ENCODE peak calls at places on chromosome 4, in eight cellular contexts. D, N, U, L, Z, Q, K and T are unnamed samples. For H3K27me3, the result is how much of the 10 kb centered on the place peaks cover.

GRCh38 chr4:4714330-4714729 is 145.1 kb upstream of the MSX1 start:
- DNase-seq in D (no peak), N (no peak), U (peak), L (no peak), Z (no peak), Q (no peak), K (no peak), T (no peak)

GRCh38 chr4:141275834-141276233 is 55.1 kb downstream of the ZNF330 start:
- DNase-seq in D (no peak), N (no peak), U (peak), L (no peak), Z (peak), Q (no peak), K (peak), T (no peak)

GRCh38 chr4:47334597-47335185 is 128.8 kb downstream of the COMMD8 start:
- DNase-seq in D (no peak), N (no peak), U (peak), L (no peak), Z (no peak), Q (no peak), K (peak), T (no peak)

GRCh38 chr4:47720787-47721186 is 117.1 kb downstream of the CORIN start:
- DNase-seq in D (no peak), N (no peak), U (no peak), L (no peak), Z (no peak), Q (no peak), K (no peak), T (no peak)

GRCh38 chr4:145196747-145197146 is 16.4 kb upstream of the OTUD4 start:
- DNase-seq in D (no peak), N (no peak), U (no peak), L (no peak), Z (no peak), Q (no peak), K (no peak), T (no peak)

GRCh38 chr4:146957252-146957651 is 11.6 kb upstream of the TTC29 start:
- DNase-seq in D (no peak), N (no peak), U (no peak), L (no peak), Z (no peak), Q (no peak), K (peak), T (no peak)

GRCh38 chr4:154029171-154029570 is 240.3 kb upstream of the SFRP2 start:
- DNase-seq in D (no peak), N (no peak), U (no peak), L (no peak), Z (no peak), Q (no peak), K (no peak), T (no peak)

GRCh38 chr4:43233321-43233720 is 340.8 kb downstream of the GRXCR1 start:
- DNase-seq in D (no peak), N (no peak), U (no peak), L (no peak), Z (no peak), Q (no peak), K (no peak), T (no peak)

GRCh38 chr4:72397314-72397713 is 171.7 kb downstream of the ADAMTS3 start:
- DNase-seq in D (no peak), N (no peak), U (peak), L (no peak), Z (no peak), Q (no peak), K (peak), T (no peak)

GRCh38 chr4:128782076-128782715 is 27.3 kb upstream of the JADE1 start:
- DNase-seq in D (peak), N (no peak), U (no peak), L (peak), Z (peak), Q (no peak), K (no peak), T (peak)

GRCh38 chr4:148015058-148015457 is 283.2 kb downstream of the ARHGAP10 start:
- DNase-seq in D (no peak), N (no peak), U (no peak), L (no peak), Z (no peak), Q (no peak), K (no peak), T (no peak)

GRCh38 chr4:94828882-94829281 is 71.1 kb downstream of the BMPR1B start:
- DNase-seq in D (no peak), N (no peak), U (no peak), L (no peak), Z (no peak), Q (no peak), K (peak), T (no peak)

GRCh38 chr4:187478292-187479205 is 517.0 kb upstream of the ZFP42 start:
- DNase-seq in D (no peak), N (no peak), U (peak), L (no peak), Z (peak), Q (no peak), K (peak), T (no peak)

GRCh38 chr4:56655209-56655626 is 25.9 kb downstream of the HOPX start:
- DNase-seq in D (no peak), N (no peak), U (peak), L (peak), Z (peak), Q (no peak), K (no peak), T (peak)

GRCh38 chr4:176563591-176563990 is 229.1 kb downstream of the VEGFC start:
- DNase-seq in D (no peak), N (no peak), U (peak), L (no peak), Z (no peak), Q (no peak), K (peak), T (no peak)

GRCh38 chr4:36244257-36245084 is at the start of gene ARAP2:
- DNase-seq in D (peak), N (peak), U (peak), L (peak), Z (no peak), Q (peak), K (peak), T (peak)

GRCh38 chr4:186159613-186160012 is 31.8 kb upstream of the CYP4V2 start:
- DNase-seq in D (no peak), N (no peak), U (no peak), L (no peak), Z (no peak), Q (no peak), K (no peak), T (no peak)

GRCh38 chr4:8835521-8836365 is 35.9 kb downstream of the HMX1 start:
- DNase-seq in D (no peak), N (peak), U (no peak), L (no peak), Z (no peak), Q (peak), K (no peak), T (peak)

GRCh38 chr4:158578476-158578875 is 56.8 kb downstream of the RXFP1 start:
- DNase-seq in D (no peak), N (no peak), U (peak), L (no peak), Z (peak), Q (no peak), K (peak), T (no peak)

GRCh38 chr4:124708517-124709300 is 3.8 kb downstream of the ANKRD50 start:
- DNase-seq in D (no peak), N (no peak), U (peak), L (no peak), Z (peak), Q (no peak), K (no peak), T (no peak)

GRCh38 chr4:153619811-153620210 is 64.3 kb upstream of the TLR2 start:
- DNase-seq in D (no peak), N (no peak), U (no peak), L (no peak), Z (peak), Q (no peak), K (no peak), T (no peak)

GRCh38 chr4:154489558-154490260 is 1.9 kb downstream of the DCHS2 start:
- DNase-seq in D (no peak), N (no peak), U (no peak), L (no peak), Z (no peak), Q (peak), K (no peak), T (no peak)

GRCh38 chr4:142473960-142474338 is 372.2 kb downstream of the INPP4B start:
- DNase-seq in D (no peak), N (no peak), U (no peak), L (no peak), Z (no peak), Q (no peak), K (no peak), T (no peak)

DNA sequence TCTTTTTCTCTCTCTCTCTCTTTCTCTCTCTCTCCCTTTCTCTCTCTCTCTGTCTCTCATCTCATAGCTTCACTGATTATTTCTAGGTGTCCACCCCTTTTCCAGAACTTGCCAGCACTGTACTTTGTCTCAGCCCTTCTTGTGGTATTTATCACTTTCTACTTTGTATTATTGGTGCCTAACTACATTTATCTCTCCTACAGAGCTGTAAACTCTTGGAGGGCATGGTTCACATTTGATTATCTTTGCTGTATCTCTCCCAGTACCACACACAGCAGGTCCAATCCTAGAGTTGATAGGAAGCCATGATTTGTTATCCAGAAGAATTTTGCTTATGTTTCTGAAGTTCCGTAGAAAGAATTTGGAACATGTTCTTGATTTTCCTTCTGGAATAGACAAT is 5.2 kb upstream of the PRKG2 start:
- DNase-seq in D (no peak), N (no peak), U (no peak), L (no peak), Z (no peak), Q (no peak), K (no peak), T (no peak)
- H3K27me3 ChIP-seq in D (under half), N (under half), U (under half), L (under half), Z (under half), Q (under half), K (under half), T (under half)

GRCh38 chr4:1637580-1638271 is 46.4 kb downstream of the FAM53A start:
- DNase-seq in D (no peak), N (no peak), U (no peak), L (no peak), Z (no peak), Q (peak), K (no peak), T (no peak)

GRCh38 chr4:1638272-1638598 is 45.9 kb downstream of the FAM53A start:
- DNase-seq in D (no peak), N (no peak), U (no peak), L (no peak), Z (no peak), Q (peak), K (no peak), T (no peak)

GRCh38 chr4:1638873-1639272 is 45.2 kb downstream of the FAM53A start:
- DNase-seq in D (no peak), N (no peak), U (no peak), L (no peak), Z (no peak), Q (peak), K (no peak), T (no peak)

GRCh38 chr4:1640110-1640509 is 44.0 kb downstream of the FAM53A start:
- DNase-seq in D (no peak), N (no peak), U (no peak), L (no peak), Z (no peak), Q (peak), K (no peak), T (no peak)

DNA sequence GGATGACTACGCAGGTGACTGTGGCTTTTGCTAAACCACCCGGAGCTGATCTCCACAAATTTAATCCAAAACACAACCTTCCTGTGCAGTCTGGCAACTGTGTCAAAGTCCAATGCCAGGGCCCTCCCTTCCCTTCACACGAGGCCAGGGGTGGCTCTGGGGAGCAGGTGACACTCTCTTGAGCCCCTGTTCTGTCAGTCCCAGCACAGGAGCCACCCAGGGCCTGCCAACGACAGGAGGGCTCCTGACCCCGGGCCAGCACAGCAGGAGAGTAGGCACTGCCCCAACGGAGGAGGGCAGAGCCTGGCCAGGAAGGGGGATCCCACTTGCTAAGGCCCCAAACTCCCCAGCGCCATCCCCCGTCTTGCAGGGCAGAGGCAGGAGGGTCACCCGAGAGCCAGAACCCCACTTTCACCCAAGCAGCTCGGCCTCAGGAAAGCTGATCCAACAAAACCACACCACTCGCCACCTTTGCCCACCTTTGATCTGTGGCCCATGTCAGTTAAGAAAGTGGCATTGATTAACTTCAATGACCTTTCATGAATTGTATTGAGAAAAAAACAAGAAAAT is 44.7 kb downstream of the FAM53A start:
- DNase-seq in D (no peak), N (no peak), U (no peak), L (no peak), Z (no peak), Q (peak), K (no peak), T (no peak)
- H3K27me3 ChIP-seq in D (under half), N (under half), U (under half), L (under half), Z (under half), Q (under half), K (under half), T (under half)

DNA sequence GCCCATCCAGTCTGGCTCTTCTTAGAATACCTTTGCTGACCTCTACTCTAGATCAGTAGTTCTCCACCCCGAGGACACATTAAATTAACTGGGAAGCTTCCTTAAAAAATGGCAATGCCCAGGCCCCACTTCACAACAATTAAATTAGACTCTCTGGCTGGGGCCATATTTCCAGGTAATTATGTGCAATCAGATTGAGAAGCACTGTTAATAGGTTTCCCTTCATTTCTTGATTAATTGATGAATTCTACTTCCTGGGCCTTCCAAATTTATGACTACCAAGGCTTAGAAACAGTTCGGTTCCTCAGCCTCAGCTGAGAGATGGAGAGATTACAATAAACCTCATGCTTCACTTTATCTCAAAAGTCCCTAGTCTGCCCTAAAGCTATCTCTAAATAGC is 71.7 kb upstream of the LIMCH1 start:
- DNase-seq in D (no peak), N (no peak), U (no peak), L (no peak), Z (no peak), Q (no peak), K (no peak), T (no peak)
- H3K27me3 ChIP-seq in D (under half), N (under half), U (under half), L (under half), Z (under half), Q (under half), K (under half), T (under half)

GRCh38 chr4:2413821-2414610 is 4.4 kb downstream of the ZFYVE28 start:
- DNase-seq in D (peak), N (no peak), U (no peak), L (peak), Z (peak), Q (peak), K (peak), T (peak)

GRCh38 chr4:2415213-2415612 is 3.2 kb downstream of the ZFYVE28 start:
- DNase-seq in D (no peak), N (no peak), U (no peak), L (no peak), Z (no peak), Q (no peak), K (no peak), T (no peak)

GRCh38 chr4:2412885-2413716 is 5.3 kb downstream of the ZFYVE28 start:
- DNase-seq in D (peak), N (peak), U (peak), L (peak), Z (peak), Q (peak), K (peak), T (peak)

GRCh38 chr4:2411786-2412510 is 6.5 kb downstream of the ZFYVE28 start:
- DNase-seq in D (no peak), N (no peak), U (no peak), L (no peak), Z (no peak), Q (peak), K (no peak), T (no peak)

DNA sequence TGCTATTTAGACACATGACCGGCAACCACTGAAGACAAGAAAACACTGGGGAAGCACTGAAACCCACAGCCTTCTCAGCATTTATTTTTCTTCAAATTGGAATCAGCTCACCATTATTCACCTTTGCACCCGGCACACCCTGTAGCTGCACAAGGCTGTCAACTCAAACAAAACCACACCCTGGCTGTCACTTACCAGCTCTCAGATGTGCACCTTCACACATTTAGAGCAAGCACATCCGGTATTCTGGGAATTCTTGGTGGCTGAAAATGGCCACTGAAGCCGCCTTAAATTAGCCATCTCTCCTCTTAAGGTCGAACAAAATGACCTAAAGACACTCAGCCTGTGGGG is 5.9 kb downstream of the ZFYVE28 start:
- DNase-seq in D (peak), N (no peak), U (no peak), L (peak), Z (peak), Q (no peak), K (no peak), T (peak)
- H3K27me3 ChIP-seq in D (under half), N (under half), U (under half), L (under half), Z (under half), Q (under half), K (under half), T (under half)

DNA sequence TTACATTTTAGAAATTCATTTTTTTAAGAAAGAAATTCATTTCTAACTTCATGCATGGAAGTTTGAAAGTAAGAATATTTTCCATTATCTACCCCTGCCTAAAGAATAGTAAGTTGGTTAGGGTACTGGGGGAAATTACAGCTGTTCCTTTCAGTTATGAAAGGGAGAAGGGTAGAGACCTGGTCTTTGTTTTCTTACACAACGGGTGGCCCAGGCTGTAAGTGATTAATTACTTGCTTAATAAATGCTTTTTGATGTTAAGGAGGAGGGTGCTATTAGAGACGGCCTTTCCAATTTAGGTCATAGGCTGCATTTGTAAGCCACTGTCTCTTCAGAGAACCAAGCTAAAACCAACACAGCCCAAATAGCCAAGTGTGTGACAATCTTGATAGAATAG is 12.6 kb downstream of the SCD5 start:
- DNase-seq in D (no peak), N (no peak), U (no peak), L (no peak), Z (no peak), Q (no peak), K (no peak), T (no peak)
- H3K27me3 ChIP-seq in D (under half), N (under half), U (under half), L (under half), Z (under half), Q (under half), K (under half), T (under half)

DNA sequence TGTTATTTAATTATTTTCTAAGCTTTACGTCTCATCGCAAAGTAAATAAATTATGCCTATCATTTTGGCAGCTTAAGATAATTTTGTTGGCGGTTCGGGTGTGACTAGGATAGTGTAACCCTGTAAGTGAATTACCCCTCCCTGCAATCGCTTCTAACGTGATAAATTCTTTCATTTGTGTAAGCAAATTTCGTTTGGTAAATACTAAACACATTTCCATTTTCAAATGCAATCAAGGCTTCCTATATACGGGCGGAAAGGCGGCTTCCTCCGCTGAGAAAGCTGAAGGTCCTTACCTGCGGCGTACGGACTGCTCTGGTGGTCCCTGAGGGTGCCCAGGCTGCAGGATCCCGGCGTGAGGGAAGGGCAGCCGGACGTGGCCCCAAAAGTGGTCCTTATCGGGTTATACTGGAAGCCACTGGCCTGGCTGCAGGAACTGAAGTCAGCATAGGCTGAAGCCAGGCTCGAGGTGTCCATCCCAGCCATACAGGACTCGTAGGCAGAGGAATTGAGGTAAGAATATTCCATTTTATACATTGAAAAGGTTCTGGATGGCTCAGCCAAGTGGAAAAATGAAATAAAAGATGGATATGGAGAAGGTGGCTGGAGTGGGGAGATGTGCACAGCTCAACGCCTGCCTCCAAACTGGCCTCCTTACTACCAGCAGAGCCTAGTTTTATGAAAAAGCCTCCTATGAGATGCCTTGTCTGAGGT is at the start of gene PHOX2B:
- DNase-seq in D (no peak), N (no peak), U (no peak), L (no peak), Z (peak), Q (peak), K (no peak), T (no peak)
- H3K27me3 ChIP-seq in D (half or more), N (half or more), U (half or more), L (half or more), Z (half or more), Q (half or more), K (half or more), T (under half)

GRCh38 chr4:84495448-84496221 is 3.5 kb downstream of the NKX6-1 start:
- DNase-seq in D (no peak), N (no peak), U (no peak), L (no peak), Z (peak), Q (peak), K (no peak), T (no peak)

GRCh38 chr4:84498203-84499026 is 677 bp downstream of the NKX6-1 start:
- DNase-seq in D (no peak), N (no peak), U (peak), L (no peak), Z (peak), Q (peak), K (no peak), T (no peak)

GRCh38 chr4:84496356-84497219 is 2.5 kb downstream of the NKX6-1 start:
- DNase-seq in D (no peak), N (no peak), U (no peak), L (no peak), Z (peak), Q (peak), K (no peak), T (no peak)

GRCh38 chr4:84497835-84498202 is 1.3 kb downstream of the NKX6-1 start:
- DNase-seq in D (no peak), N (no peak), U (no peak), L (no peak), Z (peak), Q (no peak), K (no peak), T (no peak)

GRCh38 chr4:84497220-84497834 is 1.8 kb downstream of the NKX6-1 start:
- DNase-seq in D (no peak), N (no peak), U (no peak), L (no peak), Z (peak), Q (peak), K (no peak), T (no peak)
- H3K27me3 ChIP-seq in D (half or more), N (half or more), U (half or more), L (half or more), Z (half or more), Q (half or more), K (half or more), T (half or more)